ENCODE peak calls at places on chromosomes 2 and 18, in ten cellular contexts. One of them, this sample, is unnamed.

GRCh38 chr2:6944546-6944945 is 27.3 kb downstream of the RNF144A start:
- DNase-seq in stomach: no peak
- DNase-seq in epithelial cell of esophagus: no peak
- DNase-seq in ovary: no peak
- DNase-seq in thoracic aorta: no peak
- DNase-seq in tibial artery: no peak
- DNase-seq in astrocyte of the spinal cord: no peak
- DNase-seq in neural progenitor cell: no peak
- DNase-seq in foreskin fibroblast: no peak
- DNase-seq in CD8-positive, alpha-beta T cell: no peak
- DNase-seq in this sample: no peak

GRCh38 chr18:3903341-3903740 is 453.4 kb downstream of the TGIF1 start:
- DNase-seq in stomach: no peak
- DNase-seq in epithelial cell of esophagus: peak
- DNase-seq in ovary: no peak
- DNase-seq in thoracic aorta: no peak
- DNase-seq in tibial artery: no peak
- DNase-seq in astrocyte of the spinal cord: peak
- DNase-seq in neural progenitor cell: no peak
- DNase-seq in foreskin fibroblast: peak
- DNase-seq in CD8-positive, alpha-beta T cell: no peak
- DNase-seq in this sample: no peak

GRCh38 chr2:11248-11941 is 34.9 kb downstream of the FAM110C start:
- DNase-seq in stomach: peak
- DNase-seq in epithelial cell of esophagus: peak
- DNase-seq in ovary: peak
- DNase-seq in thoracic aorta: no peak
- DNase-seq in tibial artery: peak
- DNase-seq in astrocyte of the spinal cord: peak
- DNase-seq in neural progenitor cell: peak
- DNase-seq in foreskin fibroblast: no peak
- DNase-seq in CD8-positive, alpha-beta T cell: peak
- DNase-seq in this sample: peak

GRCh38 chr2:191574232-191574631 is 103.7 kb upstream of the NABP1 start:
- DNase-seq in stomach: no peak
- DNase-seq in epithelial cell of esophagus: no peak
- DNase-seq in ovary: no peak
- DNase-seq in thoracic aorta: no peak
- DNase-seq in tibial artery: no peak
- DNase-seq in astrocyte of the spinal cord: no peak
- DNase-seq in neural progenitor cell: no peak
- DNase-seq in foreskin fibroblast: no peak
- DNase-seq in CD8-positive, alpha-beta T cell: no peak
- DNase-seq in this sample: no peak

GRCh38 chr18:48314694-48315093 is 94.5 kb downstream of the ZBTB7C start:
- DNase-seq in stomach: no peak
- DNase-seq in epithelial cell of esophagus: no peak
- DNase-seq in ovary: no peak
- DNase-seq in thoracic aorta: no peak
- DNase-seq in tibial artery: no peak
- DNase-seq in astrocyte of the spinal cord: no peak
- DNase-seq in neural progenitor cell: peak
- DNase-seq in foreskin fibroblast: no peak
- DNase-seq in CD8-positive, alpha-beta T cell: no peak
- DNase-seq in this sample: no peak

GRCh38 chr2:95277246-95277906 is 3.1 kb downstream of the PROM2 start:
- DNase-seq in stomach: peak
- DNase-seq in epithelial cell of esophagus: peak
- DNase-seq in ovary: no peak
- DNase-seq in thoracic aorta: no peak
- DNase-seq in tibial artery: peak
- DNase-seq in astrocyte of the spinal cord: no peak
- DNase-seq in neural progenitor cell: no peak
- DNase-seq in foreskin fibroblast: no peak
- DNase-seq in CD8-positive, alpha-beta T cell: no peak
- DNase-seq in this sample: peak

GRCh38 chr2:42939411-42940206 is 147.2 kb upstream of the HAAO start:
- DNase-seq in stomach: peak
- DNase-seq in epithelial cell of esophagus: no peak
- DNase-seq in ovary: no peak
- DNase-seq in thoracic aorta: no peak
- DNase-seq in tibial artery: no peak
- DNase-seq in astrocyte of the spinal cord: no peak
- DNase-seq in neural progenitor cell: no peak
- DNase-seq in foreskin fibroblast: no peak
- DNase-seq in CD8-positive, alpha-beta T cell: no peak
- DNase-seq in this sample: no peak

GRCh38 chr2:30691091-30691947 is 115.9 kb downstream of the CAPN13 start:
- DNase-seq in stomach: no peak
- DNase-seq in epithelial cell of esophagus: no peak
- DNase-seq in ovary: no peak
- DNase-seq in thoracic aorta: no peak
- DNase-seq in tibial artery: no peak
- DNase-seq in astrocyte of the spinal cord: no peak
- DNase-seq in neural progenitor cell: no peak
- DNase-seq in foreskin fibroblast: no peak
- DNase-seq in CD8-positive, alpha-beta T cell: no peak
- DNase-seq in this sample: no peak

GRCh38 chr2:10465915-10466314 is 17.8 kb upstream of the ODC1 start:
- DNase-seq in stomach: no peak
- DNase-seq in epithelial cell of esophagus: no peak
- DNase-seq in ovary: no peak
- DNase-seq in thoracic aorta: no peak
- DNase-seq in tibial artery: peak
- DNase-seq in astrocyte of the spinal cord: no peak
- DNase-seq in neural progenitor cell: no peak
- DNase-seq in foreskin fibroblast: no peak
- DNase-seq in CD8-positive, alpha-beta T cell: no peak
- DNase-seq in this sample: no peak

GRCh38 chr2:169091761-169092523 is 22.6 kb downstream of the DHRS9 start:
- DNase-seq in stomach: peak
- DNase-seq in epithelial cell of esophagus: peak
- DNase-seq in ovary: no peak
- DNase-seq in thoracic aorta: no peak
- DNase-seq in tibial artery: no peak
- DNase-seq in astrocyte of the spinal cord: peak
- DNase-seq in neural progenitor cell: no peak
- DNase-seq in foreskin fibroblast: peak
- DNase-seq in CD8-positive, alpha-beta T cell: no peak
- DNase-seq in this sample: peak

GRCh38 chr2:74507926-74508520 is 528 bp upstream of the PCGF1 start:
- DNase-seq in stomach: no peak
- DNase-seq in epithelial cell of esophagus: peak
- DNase-seq in ovary: peak
- DNase-seq in thoracic aorta: no peak
- DNase-seq in tibial artery: peak
- DNase-seq in astrocyte of the spinal cord: no peak
- DNase-seq in neural progenitor cell: peak
- DNase-seq in foreskin fibroblast: peak
- DNase-seq in CD8-positive, alpha-beta T cell: peak
- DNase-seq in this sample: peak

GRCh38 chr2:120704696-120705095 is 31.0 kb upstream of the GLI2 start:
- DNase-seq in stomach: no peak
- DNase-seq in epithelial cell of esophagus: no peak
- DNase-seq in ovary: peak
- DNase-seq in thoracic aorta: no peak
- DNase-seq in tibial artery: no peak
- DNase-seq in astrocyte of the spinal cord: no peak
- DNase-seq in neural progenitor cell: no peak
- DNase-seq in foreskin fibroblast: no peak
- DNase-seq in CD8-positive, alpha-beta T cell: no peak
- DNase-seq in this sample: peak

GRCh38 chr18:10275506-10275905 is 178.9 kb upstream of the APCDD1 start:
- DNase-seq in stomach: no peak
- DNase-seq in epithelial cell of esophagus: no peak
- DNase-seq in ovary: no peak
- DNase-seq in thoracic aorta: no peak
- DNase-seq in tibial artery: no peak
- DNase-seq in astrocyte of the spinal cord: no peak
- DNase-seq in neural progenitor cell: no peak
- DNase-seq in foreskin fibroblast: no peak
- DNase-seq in CD8-positive, alpha-beta T cell: no peak
- DNase-seq in this sample: no peak

GRCh38 chr2:196068271-196069209 is at the start of gene DNAH7:
- DNase-seq in stomach: peak
- DNase-seq in epithelial cell of esophagus: peak
- DNase-seq in ovary: peak
- DNase-seq in thoracic aorta: peak
- DNase-seq in tibial artery: peak
- DNase-seq in astrocyte of the spinal cord: peak
- DNase-seq in neural progenitor cell: peak
- DNase-seq in foreskin fibroblast: peak
- DNase-seq in CD8-positive, alpha-beta T cell: peak
- DNase-seq in this sample: peak
- TF ChIP-seq CTCF in stomach: peak
- TF ChIP-seq CTCF in epithelial cell of esophagus: peak
- TF ChIP-seq CTCF in ovary: peak
- TF ChIP-seq CTCF in thoracic aorta: peak
- TF ChIP-seq CTCF in tibial artery: peak
- TF ChIP-seq CTCF in astrocyte of the spinal cord: peak
- TF ChIP-seq CTCF in neural progenitor cell: peak
- TF ChIP-seq CTCF in foreskin fibroblast: peak
- TF ChIP-seq CTCF in CD8-positive, alpha-beta T cell: peak
- TF ChIP-seq CTCF in this sample: peak

GRCh38 chr18:42298744-42299685 is 344.0 kb downstream of the PIK3C3 start:
- DNase-seq in stomach: peak
- DNase-seq in epithelial cell of esophagus: peak
- DNase-seq in ovary: peak
- DNase-seq in thoracic aorta: peak
- DNase-seq in tibial artery: peak
- DNase-seq in astrocyte of the spinal cord: peak
- DNase-seq in neural progenitor cell: peak
- DNase-seq in foreskin fibroblast: peak
- DNase-seq in CD8-positive, alpha-beta T cell: peak
- DNase-seq in this sample: peak
- TF ChIP-seq CTCF in stomach: peak
- TF ChIP-seq CTCF in epithelial cell of esophagus: peak
- TF ChIP-seq CTCF in ovary: peak
- TF ChIP-seq CTCF in thoracic aorta: peak
- TF ChIP-seq CTCF in tibial artery: peak
- TF ChIP-seq CTCF in astrocyte of the spinal cord: peak
- TF ChIP-seq CTCF in neural progenitor cell: peak
- TF ChIP-seq CTCF in foreskin fibroblast: peak
- TF ChIP-seq CTCF in CD8-positive, alpha-beta T cell: peak
- TF ChIP-seq CTCF in this sample: peak

DNA sequence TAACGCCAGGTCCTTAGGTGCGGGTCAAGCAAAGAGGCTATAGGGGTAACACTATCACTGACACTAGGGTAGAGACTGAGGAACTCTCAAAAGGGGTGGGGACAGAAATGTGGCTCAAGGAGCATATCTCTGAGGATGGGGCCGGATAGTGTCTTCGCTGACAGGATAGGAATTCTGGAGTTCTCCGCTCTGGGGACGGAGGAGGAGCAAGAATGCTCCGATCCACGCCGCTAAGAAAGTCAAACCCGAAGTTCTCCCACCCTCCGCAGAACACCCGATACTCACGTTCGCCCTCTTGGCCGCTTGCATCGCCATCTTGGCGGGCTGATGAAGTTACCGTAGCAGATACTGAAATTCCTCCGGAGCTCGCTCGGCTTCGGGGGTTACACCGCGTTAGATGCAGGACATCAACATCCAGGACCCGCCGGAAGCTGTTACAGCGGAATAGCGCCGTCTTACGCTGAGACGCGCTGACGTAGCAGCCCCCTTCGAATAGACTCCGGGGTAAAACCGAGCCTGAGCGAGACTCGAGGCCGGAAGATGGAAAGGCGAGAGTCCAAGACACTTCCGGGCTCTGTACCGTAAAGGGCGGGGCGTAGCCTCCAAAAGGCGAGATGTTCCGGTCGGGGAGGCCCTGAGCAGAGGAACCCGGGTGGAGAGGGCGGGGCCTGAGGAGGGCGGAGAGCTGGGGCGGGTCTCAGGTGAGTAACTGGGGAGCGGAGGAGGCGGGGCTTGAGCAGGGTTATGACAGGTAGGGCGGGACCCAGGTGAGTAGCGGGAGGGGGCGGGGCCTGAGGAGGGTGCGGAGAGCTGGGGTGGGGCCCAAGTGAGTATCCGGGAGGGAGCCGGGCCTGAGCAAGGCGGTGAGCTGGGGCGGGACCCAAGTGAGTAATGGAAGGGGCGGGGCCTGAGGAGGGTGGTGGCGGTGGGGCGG is at the start of gene SF3B6:
- DNase-seq in stomach: peak
- DNase-seq in epithelial cell of esophagus: peak
- DNase-seq in ovary: peak
- DNase-seq in thoracic aorta: peak
- DNase-seq in tibial artery: peak
- DNase-seq in astrocyte of the spinal cord: peak
- DNase-seq in neural progenitor cell: peak
- DNase-seq in foreskin fibroblast: peak
- DNase-seq in CD8-positive, alpha-beta T cell: peak
- DNase-seq in this sample: peak
- TF ChIP-seq CTCF in stomach: no peak
- TF ChIP-seq CTCF in epithelial cell of esophagus: no peak
- TF ChIP-seq CTCF in ovary: no peak
- TF ChIP-seq CTCF in thoracic aorta: no peak
- TF ChIP-seq CTCF in tibial artery: no peak
- TF ChIP-seq CTCF in astrocyte of the spinal cord: no peak
- TF ChIP-seq CTCF in neural progenitor cell: no peak
- TF ChIP-seq CTCF in foreskin fibroblast: no peak
- TF ChIP-seq CTCF in CD8-positive, alpha-beta T cell: no peak
- TF ChIP-seq CTCF in this sample: no peak

GRCh38 chr2:62663443-62663842 is 42.1 kb upstream of the EHBP1 start:
- DNase-seq in stomach: no peak
- DNase-seq in epithelial cell of esophagus: no peak
- DNase-seq in ovary: no peak
- DNase-seq in thoracic aorta: no peak
- DNase-seq in tibial artery: no peak
- DNase-seq in astrocyte of the spinal cord: peak
- DNase-seq in neural progenitor cell: no peak
- DNase-seq in foreskin fibroblast: peak
- DNase-seq in CD8-positive, alpha-beta T cell: no peak
- DNase-seq in this sample: no peak

GRCh38 chr2:62662131-62662530 is 43.4 kb upstream of the EHBP1 start:
- DNase-seq in stomach: no peak
- DNase-seq in epithelial cell of esophagus: no peak
- DNase-seq in ovary: no peak
- DNase-seq in thoracic aorta: no peak
- DNase-seq in tibial artery: no peak
- DNase-seq in astrocyte of the spinal cord: no peak
- DNase-seq in neural progenitor cell: no peak
- DNase-seq in foreskin fibroblast: no peak
- DNase-seq in CD8-positive, alpha-beta T cell: no peak
- DNase-seq in this sample: no peak

GRCh38 chr2:62665446-62665845 is 40.1 kb upstream of the EHBP1 start:
- DNase-seq in stomach: no peak
- DNase-seq in epithelial cell of esophagus: no peak
- DNase-seq in ovary: no peak
- DNase-seq in thoracic aorta: no peak
- DNase-seq in tibial artery: no peak
- DNase-seq in astrocyte of the spinal cord: no peak
- DNase-seq in neural progenitor cell: no peak
- DNase-seq in foreskin fibroblast: no peak
- DNase-seq in CD8-positive, alpha-beta T cell: no peak
- DNase-seq in this sample: no peak

GRCh38 chr2:62662548-62662947 is 43.0 kb upstream of the EHBP1 start:
- DNase-seq in stomach: no peak
- DNase-seq in epithelial cell of esophagus: no peak
- DNase-seq in ovary: peak
- DNase-seq in thoracic aorta: no peak
- DNase-seq in tibial artery: no peak
- DNase-seq in astrocyte of the spinal cord: peak
- DNase-seq in neural progenitor cell: no peak
- DNase-seq in foreskin fibroblast: no peak
- DNase-seq in CD8-positive, alpha-beta T cell: no peak
- DNase-seq in this sample: no peak

GRCh38 chr2:62663920-62664319 is 41.6 kb upstream of the EHBP1 start:
- DNase-seq in stomach: no peak
- DNase-seq in epithelial cell of esophagus: no peak
- DNase-seq in ovary: no peak
- DNase-seq in thoracic aorta: no peak
- DNase-seq in tibial artery: no peak
- DNase-seq in astrocyte of the spinal cord: no peak
- DNase-seq in neural progenitor cell: no peak
- DNase-seq in foreskin fibroblast: no peak
- DNase-seq in CD8-positive, alpha-beta T cell: no peak
- DNase-seq in this sample: no peak
- TF ChIP-seq CTCF in stomach: no peak
- TF ChIP-seq CTCF in epithelial cell of esophagus: no peak
- TF ChIP-seq CTCF in ovary: peak
- TF ChIP-seq CTCF in thoracic aorta: no peak
- TF ChIP-seq CTCF in tibial artery: no peak
- TF ChIP-seq CTCF in astrocyte of the spinal cord: no peak
- TF ChIP-seq CTCF in neural progenitor cell: no peak
- TF ChIP-seq CTCF in foreskin fibroblast: no peak
- TF ChIP-seq CTCF in CD8-positive, alpha-beta T cell: no peak
- TF ChIP-seq CTCF in this sample: no peak